ENCODE peak calls at places on chromosomes 3 and 15, in ten cellular contexts. M is HL-60, D is keratinocyte, Z is MCF 10A, R is psoas muscle, J is nephron progenitor cell, S is fibroblast of pulmonary artery, Y is right lobe of liver, H is fibroblast of the aortic adventitia, Q is cardiac muscle cell. X is an unnamed sample.

GRCh38 chr3:27939940-27940339 is 217.8 kb upstream of the EOMES start:
- DNase-seq in M (no peak), D (no peak), Z (peak), R (no peak), J (peak), S (peak), Y (no peak), H (peak), Q (peak), X (no peak)

GRCh38 chr3:99505646-99506269 is 132.6 kb upstream of the COL8A1 start:
- DNase-seq in M (peak), D (peak), Z (peak), R (peak), J (no peak), S (peak), Y (no peak), H (peak), Q (peak), X (no peak)

GRCh38 chr3:159322322-159322939 is 520.6 kb downstream of the MFSD1 start:
- DNase-seq in M (peak), D (no peak), Z (peak), R (peak), J (peak), S (peak), Y (peak), H (peak), Q (peak), X (peak)

GRCh38 chr15:31236184-31237041 is 90.2 kb upstream of the KLF13 start:
- DNase-seq in M (no peak), D (no peak), Z (peak), R (peak), J (no peak), S (peak), Y (no peak), H (peak), Q (peak), X (peak)

GRCh38 chr15:95266481-95267061 is 1035.2 kb downstream of the MCTP2 start:
- DNase-seq in M (no peak), D (no peak), Z (no peak), R (no peak), J (no peak), S (peak), Y (no peak), H (peak), Q (peak), X (no peak)

GRCh38 chr15:100454148-100454547 is 74.6 kb downstream of the CERS3 start:
- DNase-seq in M (no peak), D (no peak), Z (no peak), R (no peak), J (no peak), S (no peak), Y (no peak), H (no peak), Q (no peak), X (no peak)

GRCh38 chr15:79283252-79284048 is 928 bp downstream of the ANKRD34C start:
- DNase-seq in M (peak), D (no peak), Z (peak), R (peak), J (peak), S (peak), Y (no peak), H (peak), Q (peak), X (no peak)

GRCh38 chr15:33623010-33623409 is 312.2 kb downstream of the RYR3 start:
- DNase-seq in M (no peak), D (no peak), Z (no peak), R (no peak), J (no peak), S (no peak), Y (no peak), H (no peak), Q (no peak), X (no peak)

GRCh38 chr3:128217702-128218475 is 64.6 kb downstream of the EEFSEC start:
- DNase-seq in M (no peak), D (no peak), Z (no peak), R (no peak), J (no peak), S (peak), Y (no peak), H (peak), Q (peak), X (no peak)

GRCh38 chr3:42732196-42732828 is 29.7 kb upstream of the HHATL start:
- DNase-seq in M (no peak), D (no peak), Z (no peak), R (no peak), J (no peak), S (no peak), Y (no peak), H (no peak), Q (no peak), X (no peak)
- TF ChIP-seq CTCF in M (no peak), D (no peak), Z (no peak), R (no peak), J (no peak), S (no peak), Y (no peak), H (no peak), Q (no peak), X (no peak)

GRCh38 chr3:17802993-17803392 is 60.6 kb upstream of the TBC1D5 start:
- DNase-seq in M (no peak), D (no peak), Z (no peak), R (no peak), J (no peak), S (no peak), Y (no peak), H (no peak), Q (no peak), X (no peak)
- TF ChIP-seq CTCF in M (no peak), D (no peak), Z (no peak), R (no peak), J (no peak), S (no peak), Y (no peak), H (no peak), Q (no peak), X (no peak)

DNA sequence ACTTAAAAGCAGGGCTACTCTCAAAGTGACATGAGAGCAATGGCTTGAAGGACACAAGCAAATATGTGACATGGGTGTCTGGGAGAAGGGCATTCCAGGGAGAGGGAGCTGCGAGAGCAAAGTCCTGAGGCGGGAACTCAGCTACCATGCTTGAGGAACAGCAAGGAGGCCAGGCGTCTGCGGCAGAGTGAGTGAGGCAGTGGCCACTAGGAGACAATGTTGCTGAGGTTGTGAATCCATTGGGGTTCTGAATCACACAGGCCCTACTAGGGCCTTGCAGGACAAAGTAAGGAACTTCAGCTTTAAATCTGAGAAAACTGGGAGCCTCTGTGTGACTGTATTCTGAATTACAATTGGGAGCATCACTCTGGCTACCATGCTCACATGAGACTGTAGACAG is 94.1 kb upstream of the PRICKLE2 start:
- DNase-seq in M (no peak), D (no peak), Z (no peak), R (no peak), J (no peak), S (no peak), Y (no peak), H (no peak), Q (no peak), X (no peak)
- TF ChIP-seq CTCF in M (no peak), D (peak), Z (no peak), R (no peak), J (no peak), S (peak), Y (no peak), H (no peak), Q (peak), X (no peak)

GRCh38 chr3:122679467-122680291 is 960 bp upstream of the PARP14 start:
- DNase-seq in M (peak), D (no peak), Z (peak), R (peak), J (peak), S (peak), Y (no peak), H (peak), Q (peak), X (peak)
- TF ChIP-seq CTCF in M (no peak), D (no peak), Z (no peak), R (no peak), J (no peak), S (no peak), Y (no peak), H (no peak), Q (no peak), X (no peak)

GRCh38 chr3:30469125-30469524 is 137.3 kb upstream of the TGFBR2 start:
- DNase-seq in M (no peak), D (no peak), Z (no peak), R (no peak), J (no peak), S (no peak), Y (no peak), H (no peak), Q (no peak), X (no peak)

GRCh38 chr3:30464381-30464780 is 142.0 kb upstream of the TGFBR2 start:
- DNase-seq in M (no peak), D (no peak), Z (no peak), R (no peak), J (no peak), S (no peak), Y (no peak), H (no peak), Q (no peak), X (no peak)

GRCh38 chr3:30467596-30468238 is 138.7 kb upstream of the TGFBR2 start:
- DNase-seq in M (no peak), D (no peak), Z (no peak), R (no peak), J (no peak), S (no peak), Y (no peak), H (peak), Q (no peak), X (no peak)

GRCh38 chr3:30462725-30463124 is 143.7 kb upstream of the TGFBR2 start:
- DNase-seq in M (no peak), D (no peak), Z (no peak), R (no peak), J (no peak), S (no peak), Y (no peak), H (no peak), Q (no peak), X (no peak)

GRCh38 chr3:30465454-30465853 is 140.9 kb upstream of the TGFBR2 start:
- DNase-seq in M (no peak), D (no peak), Z (no peak), R (no peak), J (no peak), S (no peak), Y (no peak), H (no peak), Q (no peak), X (no peak)
- TF ChIP-seq CTCF in M (no peak), D (no peak), Z (no peak), R (no peak), J (no peak), S (no peak), Y (no peak), H (no peak), Q (no peak), X (no peak)

GRCh38 chr3:69403406-69403934 is 17.6 kb upstream of the FRMD4B start:
- DNase-seq in M (no peak), D (no peak), Z (no peak), R (no peak), J (no peak), S (no peak), Y (no peak), H (no peak), Q (no peak), X (no peak)

GRCh38 chr3:69406156-69406555 is 20.3 kb upstream of the FRMD4B start:
- DNase-seq in M (no peak), D (no peak), Z (no peak), R (no peak), J (no peak), S (peak), Y (no peak), H (peak), Q (peak), X (no peak)

GRCh38 chr3:69407908-69408307 is 22.0 kb upstream of the FRMD4B start:
- DNase-seq in M (no peak), D (no peak), Z (no peak), R (no peak), J (no peak), S (no peak), Y (no peak), H (no peak), Q (no peak), X (no peak)

GRCh38 chr3:69408542-69408941 is 22.7 kb upstream of the FRMD4B start:
- DNase-seq in M (no peak), D (no peak), Z (no peak), R (no peak), J (no peak), S (no peak), Y (no peak), H (no peak), Q (no peak), X (no peak)

DNA sequence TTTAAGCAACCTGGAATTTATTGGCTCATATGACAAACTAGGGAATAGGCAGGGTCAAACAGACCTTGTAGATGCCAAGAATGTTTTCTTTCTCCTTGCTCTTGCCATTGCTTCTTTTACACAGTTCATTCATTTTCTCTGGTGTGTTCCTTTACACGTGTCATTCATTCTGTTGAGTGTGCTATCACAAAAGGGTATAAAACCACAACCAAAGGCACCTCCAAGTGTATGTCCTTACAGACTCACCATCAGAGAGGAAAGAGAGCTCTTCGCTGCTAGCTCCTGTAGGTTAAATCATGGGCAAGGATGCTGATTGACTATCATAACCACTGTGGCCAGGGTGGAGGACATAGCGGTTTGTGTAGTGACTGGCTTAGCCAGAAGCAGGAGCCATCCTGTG is 19.2 kb upstream of the FRMD4B start:
- DNase-seq in M (no peak), D (no peak), Z (no peak), R (no peak), J (no peak), S (no peak), Y (no peak), H (no peak), Q (no peak), X (no peak)
- TF ChIP-seq CTCF in M (no peak), D (no peak), Z (no peak), R (no peak), J (no peak), S (no peak), Y (no peak), H (no peak), Q (no peak), X (no peak)

DNA sequence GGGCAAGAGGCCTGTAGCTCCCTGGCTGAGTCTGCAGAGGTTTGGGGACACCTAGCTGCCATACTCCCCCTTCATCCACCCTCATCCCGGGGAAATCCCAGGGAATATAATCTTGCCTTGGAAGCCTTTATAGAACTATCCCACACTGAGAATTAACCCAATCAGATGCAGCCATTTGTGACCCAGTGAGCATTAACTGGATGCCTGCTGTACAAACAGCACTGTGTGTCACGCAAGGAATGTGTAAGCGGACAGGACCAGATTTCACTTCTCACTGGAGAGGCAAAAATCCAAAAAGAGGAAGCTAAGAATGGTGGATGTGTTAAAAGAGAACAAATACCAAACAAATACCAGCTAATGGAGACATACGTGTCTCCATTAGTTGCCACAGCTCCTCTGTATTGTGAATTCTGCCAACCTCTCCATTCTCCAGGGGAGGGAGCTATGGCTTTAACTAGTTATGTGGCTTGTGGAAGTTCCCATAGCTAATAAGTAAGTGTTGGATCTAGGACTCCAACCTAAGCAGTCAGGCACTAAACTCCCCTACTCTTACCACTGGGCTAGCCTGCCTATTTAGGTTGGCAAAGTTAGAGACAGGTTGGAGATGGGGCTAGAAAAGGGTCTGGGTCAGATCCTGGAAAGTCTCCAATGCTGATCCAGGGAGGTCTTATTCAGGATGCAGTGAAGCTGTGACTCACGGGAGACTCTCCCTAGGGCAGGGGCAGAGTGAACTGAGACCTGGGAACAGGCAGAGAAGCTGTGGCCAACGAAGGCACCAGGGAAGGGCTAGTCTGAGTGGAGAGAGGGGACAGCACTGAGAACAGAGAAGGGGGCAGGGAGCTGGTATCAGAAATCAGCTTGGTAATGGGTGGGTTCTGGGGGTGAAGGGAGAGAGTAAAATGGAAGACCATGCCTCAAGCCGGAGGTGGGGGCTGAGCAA is 2.5 kb downstream of the LTF start:
- DNase-seq in M (peak), D (no peak), Z (peak), R (no peak), J (no peak), S (peak), Y (peak), H (peak), Q (peak), X (no peak)
- TF ChIP-seq CTCF in M (no peak), D (no peak), Z (no peak), R (no peak), J (no peak), S (peak), Y (no peak), H (peak), Q (peak), X (no peak)

GRCh38 chr3:40068647-40069046 is 240.9 kb upstream of the EIF1B start:
- DNase-seq in M (no peak), D (peak), Z (no peak), R (no peak), J (no peak), S (no peak), Y (no peak), H (no peak), Q (no peak), X (no peak)

GRCh38 chr3:40071683-40072238 is 237.7 kb upstream of the EIF1B start:
- DNase-seq in M (no peak), D (no peak), Z (no peak), R (no peak), J (no peak), S (no peak), Y (no peak), H (no peak), Q (no peak), X (no peak)

GRCh38 chr3:40078590-40078989 is 230.9 kb upstream of the EIF1B start:
- DNase-seq in M (no peak), D (no peak), Z (no peak), R (no peak), J (no peak), S (no peak), Y (no peak), H (peak), Q (no peak), X (no peak)

GRCh38 chr3:40070816-40071215 is 238.7 kb upstream of the EIF1B start:
- DNase-seq in M (no peak), D (no peak), Z (no peak), R (no peak), J (no peak), S (no peak), Y (no peak), H (no peak), Q (no peak), X (no peak)

GRCh38 chr3:40073310-40074007 is 236.0 kb upstream of the EIF1B start:
- DNase-seq in M (no peak), D (no peak), Z (no peak), R (no peak), J (peak), S (no peak), Y (no peak), H (no peak), Q (no peak), X (no peak)
- TF ChIP-seq CTCF in M (no peak), D (peak), Z (no peak), R (no peak), J (peak), S (peak), Y (no peak), H (no peak), Q (peak), X (no peak)